ENCODE peak calls at places on chromosomes 7 and 10, in ten cellular contexts. One of them, this sample, is unnamed. For H3K9me3, the result is how much of the 10 kb centered on the place peaks cover.

GRCh38 chr10:59362991-59363390 is 642 bp upstream of the FAM13C start:
- DNase-seq in lower lobe of right lung: peak
- DNase-seq in CD4-positive, alpha-beta T cell: no peak
- DNase-seq in gastrocnemius medialis: peak
- DNase-seq in A549: no peak
- DNase-seq in kidney: peak
- DNase-seq in hepatocyte: peak
- DNase-seq in upper lobe of left lung: peak
- DNase-seq in suprapubic skin: peak
- DNase-seq in heart right ventricle: peak
- DNase-seq in this sample: peak

GRCh38 chr10:113240736-113241135 is 290.7 kb downstream of the TCF7L2 start:
- DNase-seq in lower lobe of right lung: no peak
- DNase-seq in CD4-positive, alpha-beta T cell: no peak
- DNase-seq in gastrocnemius medialis: no peak
- DNase-seq in A549: no peak
- DNase-seq in kidney: no peak
- DNase-seq in hepatocyte: no peak
- DNase-seq in upper lobe of left lung: no peak
- DNase-seq in suprapubic skin: no peak
- DNase-seq in heart right ventricle: no peak
- DNase-seq in this sample: peak

GRCh38 chr10:7475046-7475860 is 64.4 kb upstream of the SFMBT2 start:
- DNase-seq in lower lobe of right lung: no peak
- DNase-seq in CD4-positive, alpha-beta T cell: no peak
- DNase-seq in gastrocnemius medialis: no peak
- DNase-seq in A549: no peak
- DNase-seq in kidney: peak
- DNase-seq in hepatocyte: no peak
- DNase-seq in upper lobe of left lung: no peak
- DNase-seq in suprapubic skin: no peak
- DNase-seq in heart right ventricle: no peak
- DNase-seq in this sample: peak

GRCh38 chr10:55550241-55550640 is 749.2 kb upstream of the PCDH15 start:
- DNase-seq in lower lobe of right lung: no peak
- DNase-seq in CD4-positive, alpha-beta T cell: no peak
- DNase-seq in gastrocnemius medialis: no peak
- DNase-seq in A549: no peak
- DNase-seq in kidney: no peak
- DNase-seq in hepatocyte: peak
- DNase-seq in upper lobe of left lung: no peak
- DNase-seq in suprapubic skin: no peak
- DNase-seq in heart right ventricle: no peak
- DNase-seq in this sample: no peak

GRCh38 chr10:21888959-21889358 is 114.6 kb downstream of the DNAJC1 start:
- DNase-seq in lower lobe of right lung: no peak
- DNase-seq in CD4-positive, alpha-beta T cell: no peak
- DNase-seq in gastrocnemius medialis: no peak
- DNase-seq in A549: no peak
- DNase-seq in kidney: no peak
- DNase-seq in hepatocyte: no peak
- DNase-seq in upper lobe of left lung: no peak
- DNase-seq in suprapubic skin: no peak
- DNase-seq in heart right ventricle: no peak
- DNase-seq in this sample: no peak

GRCh38 chr10:78224602-78225001 is 190.9 kb downstream of the RPS24 start:
- DNase-seq in lower lobe of right lung: no peak
- DNase-seq in CD4-positive, alpha-beta T cell: no peak
- DNase-seq in gastrocnemius medialis: no peak
- DNase-seq in A549: no peak
- DNase-seq in kidney: no peak
- DNase-seq in hepatocyte: no peak
- DNase-seq in upper lobe of left lung: no peak
- DNase-seq in suprapubic skin: no peak
- DNase-seq in heart right ventricle: no peak
- DNase-seq in this sample: no peak

GRCh38 chr7:4745971-4746919 is 29.2 kb upstream of the AP5Z1 start:
- DNase-seq in lower lobe of right lung: no peak
- DNase-seq in CD4-positive, alpha-beta T cell: no peak
- DNase-seq in gastrocnemius medialis: no peak
- DNase-seq in A549: peak
- DNase-seq in kidney: no peak
- DNase-seq in hepatocyte: peak
- DNase-seq in upper lobe of left lung: peak
- DNase-seq in suprapubic skin: no peak
- DNase-seq in heart right ventricle: no peak
- DNase-seq in this sample: peak

GRCh38 chr10:121935702-121936101 is 7.9 kb upstream of the ATE1 start:
- DNase-seq in lower lobe of right lung: no peak
- DNase-seq in CD4-positive, alpha-beta T cell: no peak
- DNase-seq in gastrocnemius medialis: no peak
- DNase-seq in A549: no peak
- DNase-seq in kidney: no peak
- DNase-seq in hepatocyte: peak
- DNase-seq in upper lobe of left lung: no peak
- DNase-seq in suprapubic skin: no peak
- DNase-seq in heart right ventricle: no peak
- DNase-seq in this sample: no peak

GRCh38 chr7:42274052-42274451 is 37.0 kb upstream of the GLI3 start:
- DNase-seq in lower lobe of right lung: no peak
- DNase-seq in CD4-positive, alpha-beta T cell: no peak
- DNase-seq in gastrocnemius medialis: no peak
- DNase-seq in A549: no peak
- DNase-seq in kidney: no peak
- DNase-seq in hepatocyte: no peak
- DNase-seq in upper lobe of left lung: no peak
- DNase-seq in suprapubic skin: no peak
- DNase-seq in heart right ventricle: no peak
- DNase-seq in this sample: no peak

DNA sequence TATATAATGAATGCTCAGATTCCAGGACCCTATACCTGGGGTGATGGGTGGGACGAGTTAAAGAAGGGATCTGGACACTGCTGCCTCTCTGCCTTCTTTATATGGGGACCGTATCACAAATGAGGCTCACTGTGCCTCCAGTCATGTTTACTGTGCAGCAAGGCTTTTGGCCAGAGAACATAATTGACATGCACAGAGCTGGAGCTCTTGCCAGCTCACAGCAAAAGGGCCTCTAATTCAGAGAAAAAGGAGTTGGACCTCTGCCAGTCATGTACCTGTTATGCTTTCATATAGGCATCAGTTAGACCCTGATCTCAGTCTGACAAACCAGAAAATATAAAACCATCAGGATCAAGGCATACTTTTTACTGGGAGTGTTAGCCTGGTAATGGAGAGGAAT is 89.8 kb downstream of the NPSR1 start:
- DNase-seq in lower lobe of right lung: no peak
- DNase-seq in CD4-positive, alpha-beta T cell: no peak
- DNase-seq in gastrocnemius medialis: no peak
- DNase-seq in A549: no peak
- DNase-seq in kidney: no peak
- DNase-seq in hepatocyte: peak
- DNase-seq in upper lobe of left lung: peak
- DNase-seq in suprapubic skin: no peak
- DNase-seq in heart right ventricle: no peak
- DNase-seq in this sample: no peak
- H3K9me3 ChIP-seq in lower lobe of right lung: under half
- H3K9me3 ChIP-seq in CD4-positive, alpha-beta T cell: under half
- H3K9me3 ChIP-seq in gastrocnemius medialis: under half
- H3K9me3 ChIP-seq in A549: under half
- H3K9me3 ChIP-seq in kidney: under half
- H3K9me3 ChIP-seq in hepatocyte: under half
- H3K9me3 ChIP-seq in upper lobe of left lung: under half
- H3K9me3 ChIP-seq in suprapubic skin: under half
- H3K9me3 ChIP-seq in heart right ventricle: under half
- H3K9me3 ChIP-seq in this sample: under half

GRCh38 chr7:106736508-106737201 is 75.7 kb upstream of the CCDC71L start:
- DNase-seq in lower lobe of right lung: no peak
- DNase-seq in CD4-positive, alpha-beta T cell: peak
- DNase-seq in gastrocnemius medialis: no peak
- DNase-seq in A549: peak
- DNase-seq in kidney: no peak
- DNase-seq in hepatocyte: peak
- DNase-seq in upper lobe of left lung: peak
- DNase-seq in suprapubic skin: no peak
- DNase-seq in heart right ventricle: peak
- DNase-seq in this sample: no peak
- TF ChIP-seq CTCF in lower lobe of right lung: peak
- TF ChIP-seq CTCF in CD4-positive, alpha-beta T cell: peak
- TF ChIP-seq CTCF in gastrocnemius medialis: peak
- TF ChIP-seq CTCF in A549: peak
- TF ChIP-seq CTCF in kidney: peak
- TF ChIP-seq CTCF in hepatocyte: peak
- TF ChIP-seq CTCF in upper lobe of left lung: peak
- TF ChIP-seq CTCF in suprapubic skin: peak
- TF ChIP-seq CTCF in heart right ventricle: peak
- TF ChIP-seq CTCF in this sample: peak

GRCh38 chr7:18087687-18088078 is 60.0 kb upstream of the PRPS1L1 start:
- DNase-seq in lower lobe of right lung: no peak
- DNase-seq in CD4-positive, alpha-beta T cell: no peak
- DNase-seq in gastrocnemius medialis: no peak
- DNase-seq in A549: no peak
- DNase-seq in kidney: no peak
- DNase-seq in hepatocyte: peak
- DNase-seq in upper lobe of left lung: no peak
- DNase-seq in suprapubic skin: no peak
- DNase-seq in heart right ventricle: no peak
- DNase-seq in this sample: no peak
- H3K27ac ChIP-seq in lower lobe of right lung: no peak
- H3K27ac ChIP-seq in CD4-positive, alpha-beta T cell: no peak
- H3K27ac ChIP-seq in gastrocnemius medialis: no peak
- H3K27ac ChIP-seq in A549: no peak
- H3K27ac ChIP-seq in kidney: no peak
- H3K27ac ChIP-seq in hepatocyte: peak
- H3K27ac ChIP-seq in upper lobe of left lung: no peak
- H3K27ac ChIP-seq in suprapubic skin: no peak
- H3K27ac ChIP-seq in heart right ventricle: no peak
- H3K27ac ChIP-seq in this sample: no peak

DNA sequence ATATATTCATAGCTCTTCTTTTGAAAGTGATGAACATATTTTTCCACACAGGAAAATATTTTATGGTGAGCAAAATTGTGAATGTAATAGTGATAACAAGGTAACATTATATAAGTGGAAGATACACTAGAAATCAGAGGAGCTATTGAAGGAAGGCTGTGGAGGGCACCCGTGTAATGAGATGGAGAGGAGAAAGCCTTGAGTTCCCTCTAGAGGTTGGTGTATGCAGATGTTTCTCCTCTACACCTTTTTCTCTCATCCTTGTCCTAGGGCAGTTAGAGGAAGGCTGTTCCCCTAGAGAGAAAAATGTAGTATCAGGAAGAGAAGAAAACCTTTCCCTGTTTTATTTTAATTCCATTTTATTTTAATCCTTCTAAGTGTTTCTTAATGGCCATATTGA is 54.6 kb upstream of the NRG3 start:
- DNase-seq in lower lobe of right lung: no peak
- DNase-seq in CD4-positive, alpha-beta T cell: no peak
- DNase-seq in gastrocnemius medialis: no peak
- DNase-seq in A549: no peak
- DNase-seq in kidney: no peak
- DNase-seq in hepatocyte: peak
- DNase-seq in upper lobe of left lung: no peak
- DNase-seq in suprapubic skin: no peak
- DNase-seq in heart right ventricle: no peak
- DNase-seq in this sample: no peak
- H3K9me3 ChIP-seq in lower lobe of right lung: under half
- H3K9me3 ChIP-seq in CD4-positive, alpha-beta T cell: under half
- H3K9me3 ChIP-seq in gastrocnemius medialis: under half
- H3K9me3 ChIP-seq in A549: under half
- H3K9me3 ChIP-seq in kidney: under half
- H3K9me3 ChIP-seq in hepatocyte: under half
- H3K9me3 ChIP-seq in upper lobe of left lung: under half
- H3K9me3 ChIP-seq in suprapubic skin: under half
- H3K9me3 ChIP-seq in heart right ventricle: under half
- H3K9me3 ChIP-seq in this sample: under half

GRCh38 chr7:118169146-118169545 is 14.8 kb upstream of the LSM8 start:
- DNase-seq in lower lobe of right lung: no peak
- DNase-seq in CD4-positive, alpha-beta T cell: no peak
- DNase-seq in gastrocnemius medialis: no peak
- DNase-seq in A549: no peak
- DNase-seq in kidney: no peak
- DNase-seq in hepatocyte: no peak
- DNase-seq in upper lobe of left lung: no peak
- DNase-seq in suprapubic skin: no peak
- DNase-seq in heart right ventricle: no peak
- DNase-seq in this sample: no peak
- TF ChIP-seq CTCF in lower lobe of right lung: no peak
- TF ChIP-seq CTCF in CD4-positive, alpha-beta T cell: no peak
- TF ChIP-seq CTCF in gastrocnemius medialis: no peak
- TF ChIP-seq CTCF in A549: no peak
- TF ChIP-seq CTCF in kidney: no peak
- TF ChIP-seq CTCF in hepatocyte: no peak
- TF ChIP-seq CTCF in upper lobe of left lung: no peak
- TF ChIP-seq CTCF in suprapubic skin: no peak
- TF ChIP-seq CTCF in heart right ventricle: no peak
- TF ChIP-seq CTCF in this sample: no peak

GRCh38 chr7:139427029-139427420 is 56.4 kb downstream of the KLRG2 start:
- DNase-seq in lower lobe of right lung: no peak
- DNase-seq in CD4-positive, alpha-beta T cell: no peak
- DNase-seq in gastrocnemius medialis: no peak
- DNase-seq in A549: no peak
- DNase-seq in kidney: no peak
- DNase-seq in hepatocyte: no peak
- DNase-seq in upper lobe of left lung: no peak
- DNase-seq in suprapubic skin: no peak
- DNase-seq in heart right ventricle: no peak
- DNase-seq in this sample: no peak

GRCh38 chr7:139427788-139428187 is 55.7 kb downstream of the KLRG2 start:
- DNase-seq in lower lobe of right lung: no peak
- DNase-seq in CD4-positive, alpha-beta T cell: no peak
- DNase-seq in gastrocnemius medialis: no peak
- DNase-seq in A549: no peak
- DNase-seq in kidney: no peak
- DNase-seq in hepatocyte: no peak
- DNase-seq in upper lobe of left lung: no peak
- DNase-seq in suprapubic skin: no peak
- DNase-seq in heart right ventricle: no peak
- DNase-seq in this sample: no peak

GRCh38 chr7:139431459-139431858 is 52.0 kb downstream of the KLRG2 start:
- DNase-seq in lower lobe of right lung: no peak
- DNase-seq in CD4-positive, alpha-beta T cell: no peak
- DNase-seq in gastrocnemius medialis: no peak
- DNase-seq in A549: no peak
- DNase-seq in kidney: no peak
- DNase-seq in hepatocyte: no peak
- DNase-seq in upper lobe of left lung: no peak
- DNase-seq in suprapubic skin: no peak
- DNase-seq in heart right ventricle: no peak
- DNase-seq in this sample: no peak

GRCh38 chr7:139431010-139431409 is 52.5 kb downstream of the KLRG2 start:
- DNase-seq in lower lobe of right lung: no peak
- DNase-seq in CD4-positive, alpha-beta T cell: no peak
- DNase-seq in gastrocnemius medialis: no peak
- DNase-seq in A549: no peak
- DNase-seq in kidney: no peak
- DNase-seq in hepatocyte: peak
- DNase-seq in upper lobe of left lung: no peak
- DNase-seq in suprapubic skin: no peak
- DNase-seq in heart right ventricle: no peak
- DNase-seq in this sample: no peak

GRCh38 chr7:139430443-139430842 is 53.0 kb downstream of the KLRG2 start:
- DNase-seq in lower lobe of right lung: no peak
- DNase-seq in CD4-positive, alpha-beta T cell: no peak
- DNase-seq in gastrocnemius medialis: no peak
- DNase-seq in A549: no peak
- DNase-seq in kidney: no peak
- DNase-seq in hepatocyte: no peak
- DNase-seq in upper lobe of left lung: no peak
- DNase-seq in suprapubic skin: no peak
- DNase-seq in heart right ventricle: no peak
- DNase-seq in this sample: no peak
- H3K27ac ChIP-seq in lower lobe of right lung: no peak
- H3K27ac ChIP-seq in CD4-positive, alpha-beta T cell: no peak
- H3K27ac ChIP-seq in gastrocnemius medialis: no peak
- H3K27ac ChIP-seq in A549: no peak
- H3K27ac ChIP-seq in kidney: no peak
- H3K27ac ChIP-seq in hepatocyte: peak
- H3K27ac ChIP-seq in upper lobe of left lung: no peak
- H3K27ac ChIP-seq in suprapubic skin: peak
- H3K27ac ChIP-seq in heart right ventricle: no peak
- H3K27ac ChIP-seq in this sample: no peak